ENCODE peak calls at places on chromosomes 1 and 21, in six cellular contexts. I is osteoblast, L is fibroblast of lung, Z is HepG2, R is GM12865, A is ovary. X is an unnamed sample.

GRCh38 chr1:44048816-44049215 is 17.6 kb upstream of the SLC6A9 start:
- DNase-seq in L (peak), R (no peak), I (no peak), Z (no peak), A (no peak), X (peak)

GRCh38 chr21:45998871-45999580 is 17.5 kb downstream of the COL6A1 start:
- DNase-seq in A (no peak), L (no peak), R (no peak), I (peak), Z (no peak), X (no peak)

GRCh38 chr1:2604854-2605753 is 18.5 kb downstream of the PRXL2B start:
- DNase-seq in L (no peak), I (peak), A (no peak), Z (no peak), R (no peak), X (no peak)

GRCh38 chr1:211711313-211711712 is 35.9 kb upstream of the NEK2 start:
- DNase-seq in R (peak), L (no peak), A (no peak), Z (no peak), I (no peak), X (no peak)

GRCh38 chr1:167795810-167796740 is 74.3 kb downstream of the MPZL1 start:
- DNase-seq in R (no peak), L (peak), Z (no peak), A (no peak), I (no peak), X (no peak)

GRCh38 chr1:201732351-201732750 is 96.6 kb upstream of the IPO9 start:
- DNase-seq in I (no peak), L (peak), A (no peak), R (no peak), Z (no peak), X (no peak)

GRCh38 chr1:102466487-102466886 is 469.8 kb upstream of the OLFM3 start:
- DNase-seq in L (no peak), Z (no peak), I (no peak), A (no peak), R (no peak), X (no peak)

GRCh38 chr1:1281533-1282321 is 1.5 kb downstream of the SCNN1D start:
- DNase-seq in Z (peak), I (peak), R (no peak), L (peak), A (no peak), X (no peak)

GRCh38 chr1:181151378-181152326 is 63.2 kb downstream of the IER5 start:
- DNase-seq in R (peak), I (no peak), A (no peak), L (no peak), Z (no peak), X (peak)

GRCh38 chr21:32976791-32977190 is 48.9 kb upstream of the OLIG2 start:
- DNase-seq in A (no peak), R (no peak), I (peak), L (no peak), Z (no peak), X (no peak)

GRCh38 chr1:86828024-86828423 is 85.9 kb downstream of the SELENOF start:
- DNase-seq in L (no peak), R (no peak), I (no peak), A (no peak), Z (no peak), X (no peak)

GRCh38 chr1:230681599-230681998 is 32.3 kb downstream of the AGT start:
- DNase-seq in L (peak), I (no peak), Z (peak), R (no peak), A (peak), X (peak)

GRCh38 chr1:243748706-243749283 is 101.2 kb downstream of the AKT3 start:
- DNase-seq in L (peak), Z (peak), I (peak), A (no peak), R (peak), X (peak)

GRCh38 chr1:12775443-12775842 is 1.9 kb downstream of the PRAMEF12 start:
- DNase-seq in A (no peak), L (no peak), Z (no peak), R (no peak), I (no peak), X (no peak)

GRCh38 chr21:20083336-20083735 is 914.9 kb upstream of the NCAM2 start:
- DNase-seq in A (no peak), I (no peak), R (no peak), L (no peak), Z (no peak), X (no peak)

GRCh38 chr1:236394905-236395779 is 1.1 kb downstream of the EDARADD start:
- DNase-seq in Z (no peak), L (peak), A (peak), I (peak), R (peak), X (peak)

GRCh38 chr21:38505654-38506523 is 7.6 kb upstream of the ERG start:
- DNase-seq in A (peak), L (peak), Z (peak), R (peak), I (no peak), X (peak)

GRCh38 chr21:19922122-19922521 is 1076.1 kb upstream of the NCAM2 start:
- DNase-seq in L (no peak), I (no peak), A (no peak), Z (no peak), R (no peak), X (no peak)

GRCh38 chr1:248817065-248817464 is 8.7 kb downstream of the SH3BP5L start:
- DNase-seq in I (peak), L (no peak), A (no peak), R (no peak), Z (no peak), X (no peak)

GRCh38 chr1:46472503-46473181 is 17.0 kb upstream of the DMBX1 start:
- DNase-seq in L (no peak), A (no peak), I (no peak), Z (no peak), R (no peak), X (no peak)

GRCh38 chr1:7576946-7577657 is 194.0 kb upstream of the VAMP3 start:
- DNase-seq in R (no peak), I (peak), L (peak), A (no peak), Z (no peak), X (peak)

GRCh38 chr1:150621497-150622113 is 7.8 kb downstream of the ENSA start:
- DNase-seq in I (peak), Z (peak), R (peak), L (peak), A (peak), X (peak)

GRCh38 chr1:246117066-246117791 is 389.9 kb downstream of the SMYD3 start:
- DNase-seq in L (peak), R (peak), A (no peak), I (peak), Z (peak), X (peak)

GRCh38 chr21:14725219-14725618 is 179.1 kb upstream of the SAMSN1 start:
- DNase-seq in Z (no peak), L (no peak), R (no peak), A (no peak), I (no peak), X (no peak)

GRCh38 chr1:80841261-80841660 is 959.5 kb upstream of the ADGRL2 start:
- DNase-seq in R (no peak), L (no peak), A (no peak), I (no peak), Z (no peak), X (no peak)

GRCh38 chr1:184608581-184608980 is 146.1 kb downstream of the EDEM3 start:
- DNase-seq in R (no peak), A (no peak), L (no peak), I (no peak), Z (no peak), X (no peak)

GRCh38 chr1:67019600-67020136 is 34.3 kb downstream of the SLC35D1 start:
- DNase-seq in L (peak), Z (no peak), I (peak), A (no peak), R (no peak), X (no peak)

GRCh38 chr1:37859507-37860345 is at the start of gene MTF1:
- DNase-seq in A (peak), R (peak), L (peak), Z (peak), I (peak), X (peak)

GRCh38 chr1:245855846-245856730 is 651.0 kb downstream of the SMYD3 start:
- DNase-seq in L (peak), R (no peak), Z (no peak), I (no peak), A (no peak), X (no peak)

GRCh38 chr1:1206376-1207253 is at the start of gene TNFRSF18:
- DNase-seq in L (peak), R (no peak), Z (no peak), A (no peak), I (peak), X (no peak)

GRCh38 chr1:6753320-6754140 is 31.7 kb upstream of the CAMTA1 start:
- DNase-seq in Z (no peak), A (no peak), L (no peak), R (no peak), I (no peak), X (no peak)

GRCh38 chr1:44546403-44547053 is 127.8 kb downstream of the TMEM53 start:
- DNase-seq in Z (no peak), R (peak), I (peak), L (no peak), A (no peak), X (no peak)

GRCh38 chr1:188058801-188059200 is 1230.1 kb downstream of the PLA2G4A start:
- DNase-seq in A (no peak), L (no peak), I (no peak), Z (no peak), R (no peak), X (no peak)

GRCh38 chr1:111334169-111334568 is 43.5 kb downstream of the CHIA start:
- DNase-seq in L (peak), A (no peak), R (peak), Z (peak), I (no peak), X (peak)

GRCh38 chr1:218957971-218958370 is 215.7 kb upstream of the LYPLAL1 start:
- DNase-seq in I (no peak), Z (no peak), L (no peak), R (no peak), A (no peak), X (no peak)

DNA sequence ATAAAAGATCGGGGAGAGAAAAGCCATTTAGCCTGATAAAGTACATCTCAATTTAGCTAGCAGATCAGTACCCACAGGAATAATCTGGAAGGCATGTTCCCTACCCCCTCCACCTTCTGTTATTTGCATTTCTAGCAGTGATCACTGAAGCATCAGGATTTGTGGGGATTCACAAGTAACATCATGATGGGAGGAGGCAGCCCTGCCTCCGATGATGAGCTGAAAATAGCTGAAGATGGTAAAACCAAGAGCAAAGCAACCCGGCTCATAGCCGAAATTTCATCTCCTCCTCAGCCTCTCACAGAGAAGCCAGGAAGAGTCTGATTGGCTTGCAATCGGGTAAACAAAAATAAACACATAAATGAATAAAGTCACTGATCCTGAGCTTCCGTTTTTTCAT is 2.4 kb downstream of the CCSAP start:
- DNase-seq in R (no peak), Z (no peak), L (no peak), I (no peak), A (no peak), X (no peak)
- H3K4me3 ChIP-seq in R (no peak), Z (peak), L (no peak), I (no peak), A (no peak), X (no peak)

GRCh38 chr1:226029568-226030225 is 30.6 kb upstream of the SDE2 start:
- DNase-seq in A (no peak), L (no peak), I (no peak), R (peak), Z (no peak), X (no peak)
- TF ChIP-seq CTCF in A (no peak), L (no peak), I (no peak), R (no peak), Z (no peak), X (no peak)

DNA sequence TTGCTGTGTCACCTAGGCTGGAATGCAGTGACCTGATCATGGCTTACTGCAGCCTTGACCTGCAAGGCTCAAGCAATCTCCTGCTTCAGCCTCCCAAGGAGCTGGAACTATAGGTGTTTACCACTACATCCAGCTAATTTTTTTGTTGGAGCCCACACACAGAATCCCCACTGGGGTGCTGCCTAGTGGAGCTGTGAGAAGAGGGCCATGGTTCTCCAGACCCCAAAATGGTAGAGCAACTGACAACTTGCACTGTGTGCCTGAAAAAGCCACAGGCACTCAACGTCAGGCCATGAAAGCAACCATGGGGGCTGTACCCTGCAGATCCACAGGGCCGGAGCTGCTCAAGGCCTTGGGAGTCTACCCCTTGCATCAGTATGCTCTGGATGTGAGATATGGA is 39.1 kb upstream of the PTPRC start:
- DNase-seq in R (no peak), Z (no peak), A (no peak), L (no peak), I (no peak), X (no peak)
- H3K4me3 ChIP-seq in R (no peak), Z (no peak), A (no peak), L (no peak), I (no peak), X (no peak)

GRCh38 chr1:24281591-24281990 is 37.6 kb upstream of the GRHL3 start:
- DNase-seq in I (no peak), A (no peak), Z (no peak), L (no peak), R (no peak), X (no peak)
- TF ChIP-seq CTCF in I (no peak), A (no peak), Z (no peak), L (no peak), R (no peak), X (no peak)

GRCh38 chr1:157135646-157136045 is 2.5 kb downstream of the ETV3 start:
- DNase-seq in Z (peak), A (no peak), L (peak), I (no peak), R (no peak), X (peak)
- H3K4me3 ChIP-seq in Z (no peak), A (no peak), L (no peak), I (peak), R (no peak), X (no peak)

GRCh38 chr1:221206076-221206475 is 326.8 kb downstream of the HLX start:
- DNase-seq in A (no peak), I (no peak), L (no peak), R (no peak), Z (no peak), X (no peak)

GRCh38 chr1:221204055-221204833 is 325.0 kb downstream of the HLX start:
- DNase-seq in I (no peak), L (no peak), A (no peak), Z (no peak), R (no peak), X (peak)

GRCh38 chr1:221201773-221202172 is 322.5 kb downstream of the HLX start:
- DNase-seq in A (no peak), L (no peak), I (no peak), R (no peak), Z (no peak), X (no peak)

GRCh38 chr1:221200464-221200863 is 321.2 kb downstream of the HLX start:
- DNase-seq in A (no peak), R (no peak), Z (no peak), L (no peak), I (no peak), X (no peak)

DNA sequence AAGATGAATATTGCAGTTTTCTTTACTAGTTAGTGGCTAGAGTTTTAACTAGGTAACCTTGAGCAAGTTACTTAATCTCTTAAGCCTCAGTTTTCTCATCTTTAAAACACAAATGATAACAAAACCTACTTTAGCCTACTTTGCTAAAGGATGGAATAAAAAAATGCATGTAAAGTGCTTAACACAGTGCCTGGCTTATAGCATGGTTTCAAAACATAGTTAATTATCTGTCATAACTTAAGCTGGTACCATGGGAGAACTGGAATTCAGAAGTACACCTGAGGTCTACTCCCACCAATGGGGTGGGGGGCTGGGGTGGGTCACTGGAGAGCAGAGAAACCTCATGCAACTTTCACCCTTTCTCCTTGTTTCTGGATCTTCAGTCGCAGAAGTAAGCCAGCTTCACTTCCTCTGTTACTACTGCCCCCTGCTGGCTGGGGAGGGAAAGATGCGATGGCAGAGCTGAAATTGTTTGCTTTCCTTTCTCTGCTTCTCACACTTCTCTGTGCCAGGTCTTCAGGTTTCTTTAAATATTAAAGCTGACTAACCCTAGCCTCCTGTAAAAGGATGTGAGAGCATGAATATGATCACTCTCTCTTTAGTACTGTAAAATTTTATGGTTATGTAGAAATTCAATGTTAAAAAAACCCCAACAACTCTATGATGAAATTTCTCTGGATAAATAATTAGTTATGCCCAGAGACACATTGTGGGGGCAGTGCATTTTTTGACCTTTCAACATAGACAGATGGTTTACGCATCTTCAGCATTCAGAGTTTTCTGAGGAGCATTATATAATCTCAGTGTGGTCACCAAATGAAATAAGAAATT is 324.2 kb downstream of the HLX start:
- DNase-seq in A (no peak), L (peak), R (peak), Z (peak), I (peak), X (peak)
- TF ChIP-seq CTCF in A (no peak), L (peak), R (peak), Z (peak), I (peak), X (peak)

DNA sequence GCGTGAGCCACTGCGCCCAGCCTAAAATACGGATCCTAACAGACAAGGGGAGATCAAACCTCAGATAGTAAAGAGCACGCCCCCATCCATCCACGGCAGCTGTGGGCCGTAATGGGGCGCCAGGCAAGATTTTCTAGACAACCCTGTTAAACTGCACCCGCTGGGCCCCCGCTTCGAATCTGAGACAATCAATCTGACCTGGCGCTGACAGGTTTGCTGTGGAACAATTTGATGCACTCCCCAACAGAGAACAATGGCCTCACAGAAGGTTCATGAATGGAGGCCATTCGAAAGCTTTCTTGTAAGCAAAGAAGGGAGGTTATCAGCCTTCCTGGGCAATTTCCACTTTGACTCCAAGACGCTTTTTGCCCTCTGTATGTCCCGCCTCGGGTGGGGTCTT is 30.5 kb downstream of the CLSTN1 start:
- DNase-seq in I (no peak), Z (no peak), L (no peak), R (no peak), A (no peak), X (no peak)
- H3K4me3 ChIP-seq in I (no peak), Z (no peak), L (no peak), R (no peak), A (no peak), X (no peak)

DNA sequence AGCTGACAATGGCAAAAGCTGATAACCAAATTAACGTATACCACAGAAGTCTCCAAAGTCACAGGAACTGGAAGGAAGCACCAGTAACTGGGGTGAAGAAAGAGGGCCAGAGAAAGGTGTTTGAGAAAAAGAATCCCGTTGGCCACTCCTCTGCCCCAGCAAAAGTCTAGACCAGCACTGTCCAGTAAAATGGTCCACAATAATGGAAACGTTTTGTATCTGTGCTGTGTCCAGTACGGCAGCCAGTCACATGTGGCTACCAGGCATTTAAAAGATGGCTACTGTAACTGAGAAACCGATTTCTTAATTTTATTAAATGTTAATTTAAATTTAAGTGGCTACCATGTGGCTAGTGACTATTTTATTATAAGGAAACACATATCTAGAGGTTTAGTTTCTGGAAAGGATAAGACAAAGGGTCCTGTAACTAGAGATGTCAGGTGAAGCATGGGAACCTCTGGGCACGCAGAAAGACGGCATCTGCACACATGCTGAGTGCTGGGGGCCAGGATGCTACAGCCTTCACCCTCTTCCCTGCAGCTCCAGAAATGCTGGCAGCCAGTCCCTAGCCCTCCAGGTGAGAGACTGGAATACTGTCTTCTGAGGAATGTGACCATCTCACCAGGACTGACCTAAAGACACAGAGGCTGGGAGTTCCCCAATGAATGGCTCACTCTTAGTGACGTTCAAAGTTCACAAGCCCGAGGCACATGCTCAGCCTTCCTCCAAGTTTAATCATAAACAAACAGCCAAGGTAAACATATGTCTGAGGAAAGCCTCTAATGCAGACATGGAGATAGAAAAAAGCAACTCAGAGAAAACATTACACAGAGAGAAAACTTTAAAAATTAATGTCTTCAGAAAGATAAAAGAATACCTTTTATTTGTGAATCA is 50.7 kb downstream of the JAK1 start:
- DNase-seq in A (no peak), Z (peak), R (no peak), I (peak), L (peak), X (peak)
- TF ChIP-seq CTCF in A (no peak), Z (no peak), R (no peak), I (no peak), L (no peak), X (no peak)

GRCh38 chr1:21022279-21023040 is 154.2 kb downstream of the EIF4G3 start:
- DNase-seq in Z (peak), L (peak), A (peak), I (peak), R (peak), X (peak)
- H3K4me3 ChIP-seq in Z (no peak), L (peak), A (peak), I (peak), R (peak), X (peak)